ENCODE peak calls at places on chromosomes 12 and 14, in five cellular contexts. One of them, this sample, is unnamed.

GRCh38 chr12:123941485-123942276 is 30.9 kb downstream of the CCDC92 start:
- DNase-seq in mucosa of descending colon: no peak
- DNase-seq in PC-3: no peak
- DNase-seq in spleen: no peak
- DNase-seq in adrenal gland: no peak
- DNase-seq in this sample: no peak

GRCh38 chr12:103858953-103859601 is 18.0 kb upstream of the NT5DC3 start:
- DNase-seq in mucosa of descending colon: peak
- DNase-seq in PC-3: peak
- DNase-seq in spleen: no peak
- DNase-seq in adrenal gland: peak
- DNase-seq in this sample: no peak

GRCh38 chr12:70122804-70123203 is 120.4 kb upstream of the CNOT2 start:
- DNase-seq in mucosa of descending colon: no peak
- DNase-seq in PC-3: no peak
- DNase-seq in spleen: no peak
- DNase-seq in adrenal gland: no peak
- DNase-seq in this sample: no peak

GRCh38 chr12:65603428-65604351 is 220.6 kb upstream of the HMGA2 start:
- DNase-seq in mucosa of descending colon: no peak
- DNase-seq in PC-3: peak
- DNase-seq in spleen: no peak
- DNase-seq in adrenal gland: no peak
- DNase-seq in this sample: no peak

GRCh38 chr12:105939181-105939721 is 199.5 kb downstream of the NUAK1 start:
- DNase-seq in mucosa of descending colon: no peak
- DNase-seq in PC-3: no peak
- DNase-seq in spleen: no peak
- DNase-seq in adrenal gland: no peak
- DNase-seq in this sample: no peak

GRCh38 chr12:26936559-26937442 is 980 bp downstream of the INTS13 start:
- DNase-seq in mucosa of descending colon: no peak
- DNase-seq in PC-3: peak
- DNase-seq in spleen: no peak
- DNase-seq in adrenal gland: no peak
- DNase-seq in this sample: no peak

GRCh38 chr14:37668646-37669045 is 73.2 kb downstream of the TTC6 start:
- DNase-seq in mucosa of descending colon: no peak
- DNase-seq in PC-3: peak
- DNase-seq in spleen: no peak
- DNase-seq in adrenal gland: no peak
- DNase-seq in this sample: no peak

GRCh38 chr12:42935756-42936155 is 346.2 kb upstream of the PRICKLE1 start:
- DNase-seq in mucosa of descending colon: no peak
- DNase-seq in PC-3: peak
- DNase-seq in spleen: no peak
- DNase-seq in adrenal gland: no peak
- DNase-seq in this sample: no peak

GRCh38 chr12:58443273-58443980 is 476.9 kb downstream of the LRIG3 start:
- DNase-seq in mucosa of descending colon: no peak
- DNase-seq in PC-3: peak
- DNase-seq in spleen: no peak
- DNase-seq in adrenal gland: peak
- DNase-seq in this sample: no peak

GRCh38 chr12:30696103-30696408 is 387 bp upstream of the IPO8 start:
- DNase-seq in mucosa of descending colon: no peak
- DNase-seq in PC-3: no peak
- DNase-seq in spleen: no peak
- DNase-seq in adrenal gland: no peak
- DNase-seq in this sample: no peak

GRCh38 chr12:110431957-110432587 is 18.1 kb downstream of the ARPC3 start:
- DNase-seq in mucosa of descending colon: no peak
- DNase-seq in PC-3: no peak
- DNase-seq in spleen: no peak
- DNase-seq in adrenal gland: peak
- DNase-seq in this sample: peak

GRCh38 chr12:68237523-68238070 is 12.0 kb upstream of the IL26 start:
- DNase-seq in mucosa of descending colon: no peak
- DNase-seq in PC-3: no peak
- DNase-seq in spleen: no peak
- DNase-seq in adrenal gland: no peak
- DNase-seq in this sample: no peak

GRCh38 chr14:24439257-24439656 is 3.3 kb downstream of the SDR39U1 start:
- DNase-seq in mucosa of descending colon: no peak
- DNase-seq in PC-3: no peak
- DNase-seq in spleen: no peak
- DNase-seq in adrenal gland: no peak
- DNase-seq in this sample: no peak

GRCh38 chr14:51653096-51653814 is 1.5 kb downstream of the FRMD6 start:
- DNase-seq in mucosa of descending colon: no peak
- DNase-seq in PC-3: peak
- DNase-seq in spleen: no peak
- DNase-seq in adrenal gland: no peak
- DNase-seq in this sample: no peak

GRCh38 chr14:87852107-87852506 is 140.9 kb downstream of the GALC start:
- DNase-seq in mucosa of descending colon: no peak
- DNase-seq in PC-3: no peak
- DNase-seq in spleen: no peak
- DNase-seq in adrenal gland: no peak
- DNase-seq in this sample: no peak

GRCh38 chr14:54502602-54503001 is 7.1 kb upstream of the CGRRF1 start:
- DNase-seq in mucosa of descending colon: no peak
- DNase-seq in PC-3: no peak
- DNase-seq in spleen: no peak
- DNase-seq in adrenal gland: no peak
- DNase-seq in this sample: no peak

GRCh38 chr12:44546037-44546436 is 330.1 kb downstream of the NELL2 start:
- DNase-seq in mucosa of descending colon: no peak
- DNase-seq in PC-3: no peak
- DNase-seq in spleen: no peak
- DNase-seq in adrenal gland: no peak
- DNase-seq in this sample: no peak

GRCh38 chr14:69643430-69644200 is 32.2 kb downstream of the SUSD6 start:
- DNase-seq in mucosa of descending colon: peak
- DNase-seq in PC-3: peak
- DNase-seq in spleen: no peak
- DNase-seq in adrenal gland: peak
- DNase-seq in this sample: no peak

GRCh38 chr14:89869606-89870005 is 84.9 kb downstream of the EFCAB11 start:
- DNase-seq in mucosa of descending colon: no peak
- DNase-seq in PC-3: no peak
- DNase-seq in spleen: no peak
- DNase-seq in adrenal gland: no peak
- DNase-seq in this sample: no peak

GRCh38 chr12:71935594-71935993 is 3.1 kb upstream of the TPH2 start:
- DNase-seq in mucosa of descending colon: no peak
- DNase-seq in PC-3: peak
- DNase-seq in spleen: no peak
- DNase-seq in adrenal gland: no peak
- DNase-seq in this sample: peak

GRCh38 chr12:48004941-48005749 is 869 bp upstream of the COL2A1 start:
- DNase-seq in mucosa of descending colon: no peak
- DNase-seq in PC-3: no peak
- DNase-seq in spleen: no peak
- DNase-seq in adrenal gland: no peak
- DNase-seq in this sample: peak

GRCh38 chr12:122788387-122788786 is 14.0 kb downstream of the CCDC62 start:
- DNase-seq in mucosa of descending colon: no peak
- DNase-seq in PC-3: peak
- DNase-seq in spleen: no peak
- DNase-seq in adrenal gland: no peak
- DNase-seq in this sample: no peak

GRCh38 chr12:108199111-108199510 is 70.0 kb downstream of the WSCD2 start:
- DNase-seq in mucosa of descending colon: no peak
- DNase-seq in PC-3: no peak
- DNase-seq in spleen: no peak
- DNase-seq in adrenal gland: peak
- DNase-seq in this sample: no peak

GRCh38 chr12:27779416-27779815 is 617 bp upstream of the KLHL42 start:
- DNase-seq in mucosa of descending colon: no peak
- DNase-seq in PC-3: no peak
- DNase-seq in spleen: peak
- DNase-seq in adrenal gland: peak
- DNase-seq in this sample: peak

GRCh38 chr14:98931911-98932310 is 340.1 kb downstream of the BCL11B start:
- DNase-seq in mucosa of descending colon: peak
- DNase-seq in PC-3: no peak
- DNase-seq in spleen: peak
- DNase-seq in adrenal gland: no peak
- DNase-seq in this sample: no peak

GRCh38 chr14:75831455-75831854 is 150.3 kb downstream of the TGFB3 start:
- DNase-seq in mucosa of descending colon: peak
- DNase-seq in PC-3: peak
- DNase-seq in spleen: no peak
- DNase-seq in adrenal gland: no peak
- DNase-seq in this sample: no peak

GRCh38 chr12:29725587-29726320 is 58.0 kb downstream of the TMTC1 start:
- DNase-seq in mucosa of descending colon: no peak
- DNase-seq in PC-3: no peak
- DNase-seq in spleen: no peak
- DNase-seq in adrenal gland: peak
- DNase-seq in this sample: no peak

GRCh38 chr12:24902521-24903304 is 46.2 kb downstream of the BCAT1 start:
- DNase-seq in mucosa of descending colon: peak
- DNase-seq in PC-3: no peak
- DNase-seq in spleen: peak
- DNase-seq in adrenal gland: no peak
- DNase-seq in this sample: peak

GRCh38 chr14:84410344-84410743 is 1119.6 kb upstream of the FLRT2 start:
- DNase-seq in mucosa of descending colon: no peak
- DNase-seq in PC-3: no peak
- DNase-seq in spleen: no peak
- DNase-seq in adrenal gland: no peak
- DNase-seq in this sample: no peak

GRCh38 chr14:57392830-57393229 is 2.4 kb downstream of the NAA30 start:
- DNase-seq in mucosa of descending colon: no peak
- DNase-seq in PC-3: no peak
- DNase-seq in spleen: no peak
- DNase-seq in adrenal gland: no peak
- DNase-seq in this sample: no peak

GRCh38 chr14:52153939-52154338 is 85.1 kb upstream of the NID2 start:
- DNase-seq in mucosa of descending colon: no peak
- DNase-seq in PC-3: no peak
- DNase-seq in spleen: no peak
- DNase-seq in adrenal gland: no peak
- DNase-seq in this sample: no peak

GRCh38 chr12:39816671-39817185 is 197.1 kb upstream of the ABCD2 start:
- DNase-seq in mucosa of descending colon: no peak
- DNase-seq in PC-3: no peak
- DNase-seq in spleen: no peak
- DNase-seq in adrenal gland: no peak
- DNase-seq in this sample: no peak

GRCh38 chr14:58662759-58663158 is 25.0 kb downstream of the DACT1 start:
- DNase-seq in mucosa of descending colon: no peak
- DNase-seq in PC-3: no peak
- DNase-seq in spleen: no peak
- DNase-seq in adrenal gland: no peak
- DNase-seq in this sample: no peak
- TF ChIP-seq CTCF in mucosa of descending colon: no peak
- TF ChIP-seq CTCF in PC-3: no peak
- TF ChIP-seq CTCF in spleen: no peak
- TF ChIP-seq CTCF in adrenal gland: no peak
- TF ChIP-seq CTCF in this sample: no peak

DNA sequence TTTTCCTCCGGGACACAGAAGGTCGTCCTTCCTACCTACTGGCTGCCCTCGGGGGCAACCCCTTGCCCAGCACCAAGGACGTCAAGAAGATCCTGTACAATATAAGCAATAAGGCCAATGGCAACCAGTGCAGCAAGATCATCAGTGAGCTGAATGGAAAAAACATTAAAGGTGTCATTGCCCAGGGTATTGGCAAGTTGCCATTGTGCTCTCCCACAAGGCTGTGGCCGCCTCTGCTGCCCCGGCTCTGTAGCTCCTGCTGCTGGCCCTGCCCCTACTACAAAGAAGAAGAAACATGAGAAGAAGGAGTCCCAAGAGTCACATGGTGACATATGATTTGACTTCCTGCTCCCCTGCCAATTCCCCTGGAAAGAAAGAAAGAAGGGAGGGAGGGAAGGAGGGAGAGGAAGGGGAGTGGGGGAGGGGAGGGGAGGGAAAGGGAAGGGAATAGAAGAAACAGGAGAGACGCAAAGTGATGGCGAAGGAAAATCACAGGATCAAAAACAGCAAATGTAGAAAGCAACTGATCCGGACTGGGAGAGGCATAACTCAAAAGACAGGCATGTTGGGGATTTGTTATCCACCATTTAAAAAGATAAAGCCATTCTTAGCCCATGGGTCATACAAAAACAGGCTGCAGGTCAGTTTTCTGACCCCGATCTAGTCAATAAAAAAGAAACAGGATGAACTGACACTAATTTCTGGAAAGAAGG is 61.3 kb upstream of the RESF1 start:
- DNase-seq in mucosa of descending colon: no peak
- DNase-seq in PC-3: no peak
- DNase-seq in spleen: peak
- DNase-seq in adrenal gland: peak
- DNase-seq in this sample: no peak
- TF ChIP-seq CTCF in mucosa of descending colon: no peak
- TF ChIP-seq CTCF in PC-3: no peak
- TF ChIP-seq CTCF in spleen: no peak
- TF ChIP-seq CTCF in adrenal gland: no peak
- TF ChIP-seq CTCF in this sample: no peak

DNA sequence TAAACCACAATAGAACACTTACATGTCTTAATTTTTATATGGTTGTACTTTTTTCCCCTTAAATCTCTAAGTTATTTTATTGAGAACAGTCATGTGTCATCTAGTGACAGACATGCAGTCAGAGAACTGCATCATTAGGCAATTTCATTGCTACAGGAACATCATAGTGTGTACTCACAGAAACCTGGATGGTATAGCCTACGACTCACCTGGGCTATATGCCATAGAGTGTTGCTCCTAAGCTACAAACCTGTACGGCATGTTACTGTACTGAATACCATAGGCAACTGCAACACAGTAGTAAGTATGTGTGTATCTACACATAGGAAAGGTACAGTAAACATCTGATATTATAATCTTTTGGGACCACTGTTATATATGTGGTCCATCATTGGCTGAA is 557.6 kb downstream of the PRKD1 start:
- DNase-seq in mucosa of descending colon: no peak
- DNase-seq in PC-3: peak
- DNase-seq in spleen: no peak
- DNase-seq in adrenal gland: no peak
- DNase-seq in this sample: no peak
- TF ChIP-seq CTCF in mucosa of descending colon: no peak
- TF ChIP-seq CTCF in PC-3: no peak
- TF ChIP-seq CTCF in spleen: no peak
- TF ChIP-seq CTCF in adrenal gland: no peak
- TF ChIP-seq CTCF in this sample: no peak

DNA sequence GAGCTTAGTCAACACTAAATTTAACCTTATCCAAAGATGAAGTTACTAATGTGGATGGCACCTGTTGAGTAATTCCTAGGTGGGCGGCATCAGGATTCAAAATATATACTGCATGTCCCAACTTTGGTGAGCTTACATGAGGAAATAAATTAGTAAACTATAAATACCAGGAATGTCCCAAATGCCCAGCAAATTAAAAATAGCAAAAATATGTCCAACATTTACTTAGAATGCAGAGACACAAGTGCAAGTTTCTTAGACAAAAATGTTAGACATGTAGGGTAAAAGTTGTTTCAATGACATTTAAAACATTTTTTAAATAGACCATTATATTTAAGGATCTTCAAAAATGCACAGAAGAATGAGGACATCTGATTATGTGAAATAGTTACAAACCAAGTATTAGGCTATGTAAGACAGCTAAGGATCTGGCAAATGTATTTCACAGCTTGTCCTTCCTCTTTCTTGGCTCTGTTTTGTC is 115.9 kb downstream of the NAV3 start:
- DNase-seq in mucosa of descending colon: no peak
- DNase-seq in PC-3: no peak
- DNase-seq in spleen: no peak
- DNase-seq in adrenal gland: no peak
- DNase-seq in this sample: no peak
- TF ChIP-seq CTCF in mucosa of descending colon: no peak
- TF ChIP-seq CTCF in PC-3: no peak
- TF ChIP-seq CTCF in spleen: no peak
- TF ChIP-seq CTCF in adrenal gland: no peak
- TF ChIP-seq CTCF in this sample: no peak

This sample was measured in GM13976.